ENCODE peak calls at places on chromosomes 6 and 20, in six cellular contexts. One of them, this sample, is unnamed.

GRCh38 chr20:51419236-51419635 is 123.3 kb downstream of the NFATC2 start:
- DNase-seq in naive thymus-derived CD4-positive, alpha-beta T cell: no peak
- DNase-seq in T follicular helper cell: no peak
- DNase-seq in NCI-H774: no peak
- DNase-seq in left lobe of liver: no peak
- DNase-seq in GM10248: no peak
- DNase-seq in this sample: no peak

GRCh38 chr20:62918830-62919229 is 7.5 kb downstream of the DIDO1 start:
- DNase-seq in naive thymus-derived CD4-positive, alpha-beta T cell: peak; percentile 60
- DNase-seq in T follicular helper cell: peak; percentile 31
- DNase-seq in NCI-H774: no peak
- DNase-seq in left lobe of liver: no peak
- DNase-seq in GM10248: no peak
- DNase-seq in this sample: peak; percentile 78

GRCh38 chr6:93318127-93318526 is 101.2 kb downstream of the EPHA7 start:
- DNase-seq in naive thymus-derived CD4-positive, alpha-beta T cell: no peak
- DNase-seq in T follicular helper cell: no peak
- DNase-seq in NCI-H774: no peak
- DNase-seq in left lobe of liver: no peak
- DNase-seq in GM10248: no peak
- DNase-seq in this sample: peak; percentile 3

GRCh38 chr6:83055366-83055964 is 10.2 kb downstream of the UBE3D start:
- DNase-seq in naive thymus-derived CD4-positive, alpha-beta T cell: peak; percentile 18
- DNase-seq in T follicular helper cell: peak; percentile 17
- DNase-seq in NCI-H774: peak; percentile 70
- DNase-seq in left lobe of liver: no peak
- DNase-seq in GM10248: peak; percentile 40
- DNase-seq in this sample: peak; percentile 73

GRCh38 chr6:44096615-44097014 is 30.6 kb downstream of the MRPL14 start:
- DNase-seq in naive thymus-derived CD4-positive, alpha-beta T cell: peak; percentile 72
- DNase-seq in T follicular helper cell: peak; percentile 65
- DNase-seq in NCI-H774: peak; percentile 52
- DNase-seq in left lobe of liver: peak; percentile 83
- DNase-seq in GM10248: peak; percentile 86
- DNase-seq in this sample: peak; percentile 57

GRCh38 chr6:108080010-108080780 is 5.7 kb upstream of the OSTM1 start:
- DNase-seq in naive thymus-derived CD4-positive, alpha-beta T cell: no peak
- DNase-seq in T follicular helper cell: no peak
- DNase-seq in NCI-H774: no peak
- DNase-seq in left lobe of liver: no peak
- DNase-seq in GM10248: no peak
- DNase-seq in this sample: no peak

GRCh38 chr6:151239603-151240035 is at the start of gene AKAP12:
- DNase-seq in naive thymus-derived CD4-positive, alpha-beta T cell: no peak
- DNase-seq in T follicular helper cell: no peak
- DNase-seq in NCI-H774: no peak
- DNase-seq in left lobe of liver: no peak
- DNase-seq in GM10248: no peak
- DNase-seq in this sample: no peak

GRCh38 chr20:25100914-25101313 is 19.0 kb upstream of the VSX1 start:
- DNase-seq in naive thymus-derived CD4-positive, alpha-beta T cell: no peak
- DNase-seq in T follicular helper cell: no peak
- DNase-seq in NCI-H774: no peak
- DNase-seq in left lobe of liver: no peak
- DNase-seq in GM10248: no peak
- DNase-seq in this sample: no peak

GRCh38 chr6:167150815-167151557 is 6.8 kb downstream of the GPR31 start:
- DNase-seq in naive thymus-derived CD4-positive, alpha-beta T cell: no peak
- DNase-seq in T follicular helper cell: no peak
- DNase-seq in NCI-H774: no peak
- DNase-seq in left lobe of liver: no peak
- DNase-seq in GM10248: peak; percentile 68
- DNase-seq in this sample: no peak

GRCh38 chr20:2169456-2170088 is 67.9 kb downstream of the STK35 start:
- DNase-seq in naive thymus-derived CD4-positive, alpha-beta T cell: no peak
- DNase-seq in T follicular helper cell: no peak
- DNase-seq in NCI-H774: no peak
- DNase-seq in left lobe of liver: no peak
- DNase-seq in GM10248: no peak
- DNase-seq in this sample: peak; percentile 56

GRCh38 chr6:26543953-26544352 is 5.8 kb downstream of the HMGN4 start:
- DNase-seq in naive thymus-derived CD4-positive, alpha-beta T cell: no peak
- DNase-seq in T follicular helper cell: no peak
- DNase-seq in NCI-H774: no peak
- DNase-seq in left lobe of liver: no peak
- DNase-seq in GM10248: no peak
- DNase-seq in this sample: peak; percentile 69

GRCh38 chr6:41462980-41463930 is 82.9 kb upstream of the FOXP4 start:
- DNase-seq in naive thymus-derived CD4-positive, alpha-beta T cell: no peak
- DNase-seq in T follicular helper cell: no peak
- DNase-seq in NCI-H774: no peak
- DNase-seq in left lobe of liver: peak; percentile 72
- DNase-seq in GM10248: peak; percentile 81
- DNase-seq in this sample: peak; percentile 30

GRCh38 chr6:13914346-13914745 is 10.4 kb upstream of the RNF182 start:
- DNase-seq in naive thymus-derived CD4-positive, alpha-beta T cell: no peak
- DNase-seq in T follicular helper cell: no peak
- DNase-seq in NCI-H774: no peak
- DNase-seq in left lobe of liver: no peak
- DNase-seq in GM10248: no peak
- DNase-seq in this sample: no peak

GRCh38 chr6:71043902-71044301 is 87.0 kb upstream of the B3GAT2 start:
- DNase-seq in naive thymus-derived CD4-positive, alpha-beta T cell: no peak
- DNase-seq in T follicular helper cell: no peak
- DNase-seq in NCI-H774: no peak
- DNase-seq in left lobe of liver: no peak
- DNase-seq in GM10248: no peak
- DNase-seq in this sample: peak; percentile 90

GRCh38 chr20:52824494-52825216 is 147.5 kb upstream of the TSHZ2 start:
- DNase-seq in naive thymus-derived CD4-positive, alpha-beta T cell: no peak
- DNase-seq in T follicular helper cell: no peak
- DNase-seq in NCI-H774: no peak
- DNase-seq in left lobe of liver: no peak
- DNase-seq in GM10248: no peak
- DNase-seq in this sample: no peak

This sample was measured in Kasumi-1.